ENCODE peak calls at places on chromosomes 13 and 19, in four cellular contexts. E is astrocyte of the spinal cord, X is AG09309, R is PC-9. S is an unnamed sample.

GRCh38 chr13:111865046-111865445 is 201.9 kb upstream of the SOX1 start:
- DNase-seq in E (no peak), X (no peak), R (no peak), S (no peak)

GRCh38 chr19:478236-478888 is 17.5 kb upstream of the SHC2 start:
- DNase-seq in E (no peak), X (no peak), R (no peak), S (no peak)

GRCh38 chr13:98286814-98287213 is 109.7 kb upstream of the RNF113B start:
- DNase-seq in R (no peak), X (no peak), E (no peak), S (no peak)

GRCh38 chr13:34502011-34502410 is 440.1 kb upstream of the NBEA start:
- DNase-seq in E (no peak), X (no peak), R (no peak), S (no peak)

GRCh38 chr13:37914781-37915391 is 45.3 kb upstream of the TRPC4 start:
- DNase-seq in R (no peak), X (no peak), E (no peak), S (no peak)

GRCh38 chr19:38047048-38047435 is 140.0 kb downstream of the SIPA1L3 start:
- DNase-seq in X (no peak), R (no peak), E (no peak), S (no peak)

GRCh38 chr19:38277969-38278680 is 13.8 kb downstream of the SPINT2 start:
- DNase-seq in E (no peak), R (peak; percentile 78), X (no peak), S (no peak)

GRCh38 chr13:75993823-75994222 is 357.7 kb downstream of the LMO7 start:
- DNase-seq in X (no peak), E (no peak), R (no peak), S (no peak)

GRCh38 chr19:30130356-30131122 is 188.5 kb downstream of the URI1 start:
- DNase-seq in X (no peak), R (no peak), E (no peak), S (no peak)

GRCh38 chr19:41531438-41532311 is 44.3 kb upstream of the CEACAM21 start:
- DNase-seq in E (peak; percentile 16), X (no peak), R (no peak), S (no peak)

GRCh38 chr13:105518086-105518485 is 1017.4 kb downstream of the EFNB2 start:
- DNase-seq in X (peak; percentile 47), E (peak; percentile 64), R (peak; percentile 30), S (no peak)

GRCh38 chr13:33721719-33722118 is 96.2 kb upstream of the RFC3 start:
- DNase-seq in R (no peak), X (no peak), E (peak; percentile 21), S (no peak)

GRCh38 chr13:53605306-53605705 is 576.7 kb downstream of the OLFM4 start:
- DNase-seq in E (no peak), X (no peak), R (no peak), S (no peak)

DNA sequence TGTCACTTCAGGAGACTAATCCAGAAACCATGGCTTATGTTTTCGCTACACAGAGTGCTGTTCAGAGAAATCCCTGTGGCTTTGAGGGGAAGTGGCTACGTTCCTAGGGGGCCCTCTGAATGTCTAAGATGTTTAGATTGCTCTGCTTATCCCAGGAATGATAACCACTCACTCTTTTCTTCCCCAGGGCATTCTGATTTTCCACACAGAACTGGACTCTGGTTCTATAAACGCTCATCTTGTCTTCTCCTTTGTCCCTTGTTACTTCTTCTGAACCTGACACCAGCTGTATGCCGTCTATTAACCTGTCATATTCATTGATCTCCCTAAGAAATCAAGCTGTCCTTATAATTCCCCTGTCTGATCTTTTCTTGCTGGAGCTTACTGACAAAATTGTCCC is 572.6 kb downstream of the OLFM4 start:
- DNase-seq in X (no peak), E (no peak), R (no peak), S (no peak)
- TF ChIP-seq CTCF in X (no peak), E (no peak), R (no peak), S (no peak)

GRCh38 chr19:43956827-43957226 is 5.8 kb downstream of the ZNF221 start:
- DNase-seq in R (no peak), E (no peak), X (no peak), S (no peak)
- TF ChIP-seq CTCF in R (no peak), E (no peak), X (no peak), S (no peak)

GRCh38 chr13:90868321-90868920 is 479.1 kb upstream of the MIR17HG start:
- DNase-seq in R (no peak), E (peak; percentile 39), X (no peak), S (no peak)
- TF ChIP-seq CTCF in R (peak; percentile 89), E (peak; percentile 55), X (peak; percentile 56), S (peak; percentile 85)

GRCh38 chr19:16836115-16836905 is 7.1 kb downstream of the SIN3B start:
- DNase-seq in R (no peak), X (no peak), E (no peak), S (no peak)
- TF ChIP-seq CTCF in R (no peak), X (no peak), E (peak; percentile 24), S (no peak)

DNA sequence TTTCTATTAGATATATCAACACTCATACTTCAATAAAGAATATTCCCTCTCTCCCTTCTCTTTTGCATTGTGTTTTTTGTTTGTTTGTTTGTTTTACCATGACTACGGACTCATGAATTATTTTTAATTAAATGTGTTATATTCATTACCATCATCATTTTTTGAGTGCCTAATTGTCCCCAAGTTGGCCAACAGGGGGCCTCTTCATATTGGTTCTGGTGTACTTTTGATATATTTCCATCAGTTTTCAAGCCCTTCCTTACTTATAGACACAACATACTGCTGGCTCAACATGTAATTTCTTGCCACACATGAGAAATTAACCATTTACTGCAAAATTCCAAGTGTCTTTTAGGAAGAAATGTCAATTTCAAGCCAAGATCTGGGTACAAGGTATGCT is 54.5 kb upstream of the GPC6 start:
- DNase-seq in R (no peak), X (no peak), E (no peak), S (no peak)
- TF ChIP-seq CTCF in R (peak; percentile 44), X (peak; percentile 40), E (peak; percentile 32), S (peak; percentile 56)

GRCh38 chr19:9966024-9966423 is 29.7 kb upstream of the OLFM2 start:
- DNase-seq in R (no peak), E (no peak), X (no peak), S (no peak)

GRCh38 chr19:9962623-9963290 is 26.4 kb upstream of the OLFM2 start:
- DNase-seq in R (no peak), X (no peak), E (no peak), S (no peak)

GRCh38 chr19:9956956-9957355 is 20.6 kb upstream of the OLFM2 start:
- DNase-seq in R (no peak), E (no peak), X (no peak), S (no peak)

GRCh38 chr19:9958451-9958850 is 22.1 kb upstream of the OLFM2 start:
- DNase-seq in X (peak; percentile 95), R (no peak), E (peak; percentile 79), S (no peak)

DNA sequence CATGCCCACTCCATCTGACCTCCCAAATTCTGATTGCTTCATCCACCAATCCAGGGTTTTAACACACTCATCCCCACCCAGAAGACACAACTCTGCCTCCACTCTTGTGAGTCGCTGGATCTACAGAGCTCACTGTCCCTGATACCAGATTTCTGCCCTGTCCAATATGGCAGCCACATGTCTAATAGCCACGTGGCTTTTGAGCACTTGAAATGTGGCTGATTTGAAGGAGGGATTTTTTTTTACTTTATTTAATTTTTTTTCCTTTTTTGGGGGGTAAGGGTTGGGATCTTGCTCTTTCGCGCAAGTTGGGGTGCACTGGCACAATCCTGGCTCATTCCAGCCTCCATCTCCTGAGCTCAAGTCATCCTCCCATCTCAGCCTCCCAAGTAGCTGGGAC is 24.8 kb upstream of the OLFM2 start:
- DNase-seq in R (no peak), X (no peak), E (no peak), S (no peak)
- TF ChIP-seq CTCF in R (no peak), X (no peak), E (no peak), S (no peak)

GRCh38 chr19:34276614-34277013 is 22.3 kb downstream of the GARRE1 start:
- DNase-seq in R (no peak), X (no peak), E (no peak), S (no peak)
- TF ChIP-seq CTCF in R (no peak), X (no peak), E (no peak), S (no peak)

DNA sequence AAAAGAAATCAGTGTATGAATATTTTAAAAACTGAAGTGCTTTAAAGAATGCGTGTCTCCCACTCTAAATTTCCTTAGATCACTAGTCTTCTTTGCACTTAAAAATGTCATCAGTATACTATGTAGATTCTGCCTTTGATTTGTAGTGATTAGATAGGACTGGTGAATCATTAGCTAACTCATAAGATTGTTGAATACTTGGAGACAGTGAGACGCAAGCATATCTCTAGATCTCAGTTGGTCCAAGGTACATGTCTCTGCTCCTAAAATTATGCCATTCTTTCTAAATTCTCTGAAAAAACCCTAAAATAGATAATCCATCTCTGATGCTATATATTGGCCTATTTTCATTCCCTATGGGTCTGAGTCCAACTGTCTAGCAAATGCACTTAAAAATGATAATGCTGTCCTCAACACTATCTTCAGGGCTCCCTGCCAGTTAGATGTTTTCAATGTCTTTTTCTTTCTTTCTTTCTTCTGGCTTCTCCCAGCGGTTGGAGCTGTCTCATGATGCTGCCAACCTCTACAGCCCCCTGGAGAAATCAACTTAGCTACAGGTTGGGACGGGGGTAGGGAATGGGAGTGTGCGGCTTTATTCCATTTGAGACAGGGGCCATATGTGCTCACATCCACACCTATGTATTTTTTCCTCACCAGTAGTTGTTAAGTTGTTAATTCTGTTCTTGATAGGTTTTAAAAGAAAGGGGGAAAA is 301.0 kb downstream of the NDFIP2 start:
- DNase-seq in E (no peak), X (no peak), R (no peak), S (no peak)
- TF ChIP-seq CTCF in E (no peak), X (no peak), R (no peak), S (no peak)

S was measured in mesothelial cell of epicardium.